ENCODE peak calls at places on chromosomes 4 and X, in ten cellular contexts. W, B, Z, U, A, F, Y, L, P and G are unnamed samples.

GRCh38 chrX:14497184-14497666 is 32.1 kb upstream of the GLRA2 start:
- DNase-seq in W (peak; percentile 1), B (peak; percentile 4), Z (no peak), U (no peak), A (peak; percentile 56), F (no peak), Y (no peak), L (no peak), P (no peak), G (no peak)

GRCh38 chr4:2788101-2788500 is 4.8 kb upstream of the SH3BP2 start:
- DNase-seq in W (no peak), B (no peak), Z (no peak), U (no peak), A (no peak), F (no peak), Y (no peak), L (no peak), P (no peak), G (no peak)

GRCh38 chrX:105975382-105975781 is 63.1 kb downstream of the SERPINA7 start:
- DNase-seq in W (peak; percentile 37), B (peak; percentile 1), Z (no peak), U (no peak), A (peak; percentile 23), F (no peak), Y (no peak), L (no peak), P (peak; percentile 37), G (peak; percentile 0)

GRCh38 chrX:119853449-119853848 is 686 bp upstream of the UPF3B start:
- DNase-seq in W (no peak), B (no peak), Z (no peak), U (no peak), A (no peak), F (no peak), Y (no peak), L (no peak), P (no peak), G (no peak)

GRCh38 chr4:112189754-112190153 is 41.8 kb upstream of the AP1AR start:
- DNase-seq in W (peak; percentile 54), B (peak; percentile 12), Z (no peak), U (no peak), A (no peak), F (no peak), Y (no peak), L (no peak), P (peak; percentile 44), G (no peak)

GRCh38 chr4:69054578-69055200 is 41.6 kb upstream of the UGT2B7 start:
- DNase-seq in W (peak; percentile 95), B (peak; percentile 87), Z (peak; percentile 90), U (no peak), A (no peak), F (no peak), Y (no peak), L (no peak), P (peak; percentile 54), G (peak; percentile 41)

GRCh38 chr4:148166132-148166531 is 276.1 kb downstream of the NR3C2 start:
- DNase-seq in W (peak; percentile 27), B (no peak), Z (peak; percentile 4), U (no peak), A (no peak), F (no peak), Y (no peak), L (no peak), P (no peak), G (no peak)

GRCh38 chrX:48818098-48818497 is 8.2 kb upstream of the ERAS start:
- DNase-seq in W (no peak), B (no peak), Z (no peak), U (no peak), A (no peak), F (no peak), Y (no peak), L (no peak), P (no peak), G (no peak)

GRCh38 chr4:181897935-181898334 is 345.3 kb upstream of the TENM3 start:
- DNase-seq in W (peak; percentile 44), B (peak; percentile 91), Z (peak; percentile 95), U (no peak), A (no peak), F (peak; percentile 82), Y (no peak), L (no peak), P (no peak), G (no peak)

DNA sequence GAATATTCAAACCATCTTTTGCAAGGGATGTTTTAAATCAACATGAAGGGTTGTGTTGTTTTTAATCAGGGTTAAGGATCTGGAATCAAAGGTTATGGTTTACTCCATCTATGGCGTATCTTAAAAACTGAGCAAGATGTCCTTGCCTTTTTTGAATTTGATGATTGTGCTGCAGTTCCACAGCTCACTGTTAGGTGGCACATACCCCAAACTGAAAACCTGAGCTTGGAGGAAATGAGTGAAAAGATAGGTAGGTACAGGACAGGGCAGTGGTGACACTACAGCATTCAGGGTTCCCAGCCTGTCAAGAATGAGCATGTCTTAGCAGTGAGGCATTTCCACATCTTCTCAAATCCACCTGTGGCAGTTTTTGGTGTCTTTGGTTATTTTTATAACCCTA is 13.1 kb upstream of the EOLA1 start:
- DNase-seq in W (peak; percentile 40), B (peak; percentile 28), Z (no peak), U (no peak), A (peak; percentile 34), F (no peak), Y (no peak), L (no peak), P (peak; percentile 54), G (no peak)
- TF ChIP-seq CTCF in W (peak; percentile 53), B (peak; percentile 50), Z (peak; percentile 51), U (peak; percentile 33), A (peak; percentile 45), F (peak; percentile 41), Y (peak; percentile 41), L (peak; percentile 21), P (peak; percentile 77), G (peak; percentile 64)

GRCh38 chr4:185002784-185003183 is 15.5 kb upstream of the HELT start:
- DNase-seq in W (no peak), B (no peak), Z (no peak), U (no peak), A (no peak), F (no peak), Y (no peak), L (no peak), P (no peak), G (no peak)

GRCh38 chr4:185003596-185004351 is 14.5 kb upstream of the HELT start:
- DNase-seq in W (no peak), B (no peak), Z (no peak), U (no peak), A (no peak), F (no peak), Y (no peak), L (no peak), P (no peak), G (no peak)

GRCh38 chr4:185005209-185005819 is 13.0 kb upstream of the HELT start:
- DNase-seq in W (peak; percentile 80), B (peak; percentile 65), Z (peak; percentile 53), U (peak; percentile 80), A (peak; percentile 82), F (no peak), Y (no peak), L (peak; percentile 69), P (no peak), G (peak; percentile 45)

DNA sequence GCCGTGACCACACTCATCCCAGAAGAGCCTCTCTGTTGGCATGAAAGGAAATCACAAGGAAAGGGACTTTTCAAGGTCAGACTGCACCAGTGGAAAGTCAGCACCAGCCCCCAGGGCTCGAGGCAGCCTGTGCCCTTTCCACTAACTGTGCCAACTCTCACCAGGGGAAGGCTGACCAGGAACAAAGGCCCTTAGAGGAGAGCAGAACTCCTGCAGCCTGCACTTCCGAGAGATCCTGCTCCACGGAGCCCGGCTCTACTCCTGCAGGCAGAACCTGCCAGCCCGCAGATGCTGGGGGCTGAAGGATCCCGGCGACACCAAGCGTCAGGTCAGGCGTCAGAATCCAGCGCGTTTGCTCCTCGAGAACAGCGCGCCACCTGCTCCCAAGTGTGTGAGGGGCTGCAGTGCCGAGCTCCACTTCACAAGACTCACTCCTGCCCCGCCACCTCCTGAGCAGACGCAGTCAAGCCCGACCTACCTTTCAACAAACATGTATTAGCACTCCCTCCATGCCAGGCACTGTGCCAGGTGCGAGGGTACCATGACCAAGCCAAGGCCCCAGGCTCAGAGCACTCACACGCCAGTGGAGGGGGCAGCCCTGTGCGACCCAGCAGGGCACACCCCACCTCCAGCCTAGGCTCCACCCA is 13.6 kb upstream of the HELT start:
- DNase-seq in W (no peak), B (no peak), Z (no peak), U (peak; percentile 27), A (no peak), F (no peak), Y (no peak), L (no peak), P (no peak), G (no peak)
- H3K4me3 ChIP-seq in W (peak overlapping the region; percentile 19), B (no peak overlapping the region), Z (no peak overlapping the region), U (peak overlapping the region; percentile 53), A (peak overlapping the region; percentile 65), F (peak overlapping the region; percentile 15), Y (peak overlapping the region; percentile 27), L (peak overlapping the region; percentile 50), P (no peak overlapping the region), G (peak overlapping the region; percentile 32)

GRCh38 chr4:178273168-178273567 is 830.9 kb upstream of the AGA start:
- DNase-seq in W (no peak), B (no peak), Z (no peak), U (no peak), A (no peak), F (no peak), Y (no peak), L (no peak), P (no peak), G (no peak)

GRCh38 chr4:178271386-178271785 is 829.1 kb upstream of the AGA start:
- DNase-seq in W (no peak), B (no peak), Z (no peak), U (no peak), A (no peak), F (no peak), Y (no peak), L (no peak), P (no peak), G (no peak)

DNA sequence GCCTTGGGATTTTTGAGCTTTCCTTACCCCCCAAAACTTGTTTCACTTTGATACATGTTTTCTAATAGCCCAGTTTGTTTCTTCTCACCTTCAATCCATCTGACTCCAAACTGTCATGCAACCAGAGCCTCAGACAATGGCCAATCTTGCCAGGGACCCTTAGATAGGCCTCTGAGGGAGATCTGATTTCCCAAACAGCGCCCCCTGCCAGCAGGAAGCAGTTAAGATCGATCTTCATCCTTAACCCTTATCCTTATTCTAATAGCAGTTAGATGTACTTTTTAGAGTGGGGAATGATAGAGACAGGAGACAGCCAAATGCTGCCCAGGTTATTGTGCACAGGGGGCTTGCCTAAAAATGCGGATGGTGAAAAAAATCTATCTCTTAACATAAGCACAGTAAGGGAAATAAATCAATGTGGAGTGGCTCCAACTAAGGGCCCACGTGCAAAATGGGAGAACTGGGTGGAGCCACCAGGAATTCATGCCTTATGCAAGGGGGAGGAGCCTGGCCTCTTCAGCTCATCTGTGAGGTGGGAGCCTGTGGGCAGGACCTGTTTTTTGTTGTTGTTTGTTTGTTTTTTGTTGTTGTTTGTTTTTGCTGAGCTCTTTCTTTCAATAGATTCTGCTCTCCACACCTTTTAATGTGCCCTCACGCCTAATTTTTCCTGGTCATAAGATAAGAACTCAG is 833.6 kb upstream of the AGA start:
- DNase-seq in W (no peak), B (no peak), Z (no peak), U (no peak), A (no peak), F (no peak), Y (no peak), L (no peak), P (no peak), G (no peak)
- TF ChIP-seq CTCF in W (no peak), B (no peak), Z (no peak), U (no peak), A (peak; percentile 21), F (no peak), Y (no peak), L (no peak), P (peak; percentile 29), G (no peak)

GRCh38 chrX:17736856-17737706 is at the start of gene SCML1:
- DNase-seq in W (peak; percentile 97), B (peak; percentile 95), Z (peak; percentile 95), U (peak; percentile 96), A (peak; percentile 94), F (peak; percentile 86), Y (peak; percentile 72), L (peak; percentile 88), P (peak; percentile 94), G (peak; percentile 92)
- H3K4me3 ChIP-seq in W (peak within 1 kb of the TSS; percentile 68), B (peak within 1 kb of the TSS; percentile 89), Z (peak within 1 kb of the TSS; percentile 78), U (peak within 1 kb of the TSS; percentile 68), A (peak within 1 kb of the TSS; percentile 71), F (peak within 1 kb of the TSS; percentile 75), Y (peak within 1 kb of the TSS; percentile 61), L (peak within 1 kb of the TSS; percentile 77), P (peak within 1 kb of the TSS; percentile 94), G (peak within 1 kb of the TSS; percentile 65)